ENCODE peak calls at places on chromosomes 4 and X, in ten cellular contexts. One of them, this sample, is unnamed.

GRCh38 chrX:109776432-109776831 is 43.4 kb upstream of the ACSL4 start:
- DNase-seq in mesothelial cell of epicardium: no peak
- DNase-seq in epithelial cell of esophagus: no peak
- DNase-seq in stimulated activated CD8-positive, alpha-beta memory T cell treated with anti-CD3 and anti-CD28 coated beads, Interleukin-4, amount 100 ng/mL, for 24 hours: no peak
- DNase-seq in AG08396: no peak
- DNase-seq in HS-5: no peak
- DNase-seq in HEK293T: no peak
- DNase-seq in PC-3: no peak
- DNase-seq in NAMALWA: no peak
- DNase-seq in activated CD8-positive, alpha-beta T cell treated with anti-CD3 and anti-CD28 coated beads for 36 hours: no peak
- DNase-seq in this sample: no peak

GRCh38 chrX:54495814-54496516 is at the start of gene FGD1:
- DNase-seq in mesothelial cell of epicardium: peak
- DNase-seq in epithelial cell of esophagus: peak
- DNase-seq in stimulated activated CD8-positive, alpha-beta memory T cell treated with anti-CD3 and anti-CD28 coated beads, Interleukin-4, amount 100 ng/mL, for 24 hours: peak
- DNase-seq in AG08396: peak
- DNase-seq in HS-5: no peak
- DNase-seq in HEK293T: peak
- DNase-seq in PC-3: peak
- DNase-seq in NAMALWA: no peak
- DNase-seq in activated CD8-positive, alpha-beta T cell treated with anti-CD3 and anti-CD28 coated beads for 36 hours: peak
- DNase-seq in this sample: peak

GRCh38 chr4:168475745-168476144 is 4.5 kb downstream of the DDX60L start:
- DNase-seq in mesothelial cell of epicardium: no peak
- DNase-seq in epithelial cell of esophagus: peak
- DNase-seq in stimulated activated CD8-positive, alpha-beta memory T cell treated with anti-CD3 and anti-CD28 coated beads, Interleukin-4, amount 100 ng/mL, for 24 hours: no peak
- DNase-seq in AG08396: no peak
- DNase-seq in HS-5: no peak
- DNase-seq in HEK293T: no peak
- DNase-seq in PC-3: peak
- DNase-seq in NAMALWA: no peak
- DNase-seq in activated CD8-positive, alpha-beta T cell treated with anti-CD3 and anti-CD28 coated beads for 36 hours: peak
- DNase-seq in this sample: no peak

GRCh38 chr4:7800410-7800809 is 139.3 kb downstream of the AFAP1 start:
- DNase-seq in mesothelial cell of epicardium: no peak
- DNase-seq in epithelial cell of esophagus: no peak
- DNase-seq in stimulated activated CD8-positive, alpha-beta memory T cell treated with anti-CD3 and anti-CD28 coated beads, Interleukin-4, amount 100 ng/mL, for 24 hours: no peak
- DNase-seq in AG08396: no peak
- DNase-seq in HS-5: no peak
- DNase-seq in HEK293T: no peak
- DNase-seq in PC-3: no peak
- DNase-seq in NAMALWA: no peak
- DNase-seq in activated CD8-positive, alpha-beta T cell treated with anti-CD3 and anti-CD28 coated beads for 36 hours: no peak
- DNase-seq in this sample: no peak

GRCh38 chrX:1493317-1493856 is 40.7 kb upstream of the ASMTL start:
- DNase-seq in mesothelial cell of epicardium: no peak
- DNase-seq in epithelial cell of esophagus: no peak
- DNase-seq in stimulated activated CD8-positive, alpha-beta memory T cell treated with anti-CD3 and anti-CD28 coated beads, Interleukin-4, amount 100 ng/mL, for 24 hours: no peak
- DNase-seq in AG08396: no peak
- DNase-seq in HS-5: no peak
- DNase-seq in HEK293T: no peak
- DNase-seq in PC-3: no peak
- DNase-seq in NAMALWA: no peak
- DNase-seq in activated CD8-positive, alpha-beta T cell treated with anti-CD3 and anti-CD28 coated beads for 36 hours: no peak
- DNase-seq in this sample: no peak

GRCh38 chr4:74544655-74545361 is 99.9 kb downstream of the AREG start:
- DNase-seq in mesothelial cell of epicardium: no peak
- DNase-seq in epithelial cell of esophagus: peak
- DNase-seq in stimulated activated CD8-positive, alpha-beta memory T cell treated with anti-CD3 and anti-CD28 coated beads, Interleukin-4, amount 100 ng/mL, for 24 hours: no peak
- DNase-seq in AG08396: no peak
- DNase-seq in HS-5: no peak
- DNase-seq in HEK293T: no peak
- DNase-seq in PC-3: no peak
- DNase-seq in NAMALWA: no peak
- DNase-seq in activated CD8-positive, alpha-beta T cell treated with anti-CD3 and anti-CD28 coated beads for 36 hours: no peak
- DNase-seq in this sample: peak

GRCh38 chr4:53617101-53617680 is 25.9 kb upstream of the LNX1 start:
- DNase-seq in mesothelial cell of epicardium: no peak
- DNase-seq in epithelial cell of esophagus: no peak
- DNase-seq in stimulated activated CD8-positive, alpha-beta memory T cell treated with anti-CD3 and anti-CD28 coated beads, Interleukin-4, amount 100 ng/mL, for 24 hours: no peak
- DNase-seq in AG08396: no peak
- DNase-seq in HS-5: no peak
- DNase-seq in HEK293T: no peak
- DNase-seq in PC-3: no peak
- DNase-seq in NAMALWA: no peak
- DNase-seq in activated CD8-positive, alpha-beta T cell treated with anti-CD3 and anti-CD28 coated beads for 36 hours: no peak
- DNase-seq in this sample: no peak

GRCh38 chr4:82432596-82432995 is 2.2 kb downstream of the ENOPH1 start:
- DNase-seq in mesothelial cell of epicardium: no peak
- DNase-seq in epithelial cell of esophagus: no peak
- DNase-seq in stimulated activated CD8-positive, alpha-beta memory T cell treated with anti-CD3 and anti-CD28 coated beads, Interleukin-4, amount 100 ng/mL, for 24 hours: no peak
- DNase-seq in AG08396: no peak
- DNase-seq in HS-5: no peak
- DNase-seq in HEK293T: no peak
- DNase-seq in PC-3: no peak
- DNase-seq in NAMALWA: no peak
- DNase-seq in activated CD8-positive, alpha-beta T cell treated with anti-CD3 and anti-CD28 coated beads for 36 hours: no peak
- DNase-seq in this sample: no peak

GRCh38 chr4:140125374-140125773 is 28.6 kb downstream of the MAML3 start:
- DNase-seq in mesothelial cell of epicardium: no peak
- DNase-seq in epithelial cell of esophagus: peak
- DNase-seq in stimulated activated CD8-positive, alpha-beta memory T cell treated with anti-CD3 and anti-CD28 coated beads, Interleukin-4, amount 100 ng/mL, for 24 hours: no peak
- DNase-seq in AG08396: no peak
- DNase-seq in HS-5: no peak
- DNase-seq in HEK293T: no peak
- DNase-seq in PC-3: peak
- DNase-seq in NAMALWA: no peak
- DNase-seq in activated CD8-positive, alpha-beta T cell treated with anti-CD3 and anti-CD28 coated beads for 36 hours: no peak
- DNase-seq in this sample: no peak

GRCh38 chr4:52711271-52711670 is 40.0 kb downstream of the ERVMER34-1 start:
- DNase-seq in mesothelial cell of epicardium: no peak
- DNase-seq in epithelial cell of esophagus: no peak
- DNase-seq in stimulated activated CD8-positive, alpha-beta memory T cell treated with anti-CD3 and anti-CD28 coated beads, Interleukin-4, amount 100 ng/mL, for 24 hours: no peak
- DNase-seq in AG08396: no peak
- DNase-seq in HS-5: no peak
- DNase-seq in HEK293T: no peak
- DNase-seq in PC-3: no peak
- DNase-seq in NAMALWA: no peak
- DNase-seq in activated CD8-positive, alpha-beta T cell treated with anti-CD3 and anti-CD28 coated beads for 36 hours: no peak
- DNase-seq in this sample: no peak

GRCh38 chr4:112765317-112765989 is 128.5 kb downstream of the LARP7 start:
- DNase-seq in mesothelial cell of epicardium: no peak
- DNase-seq in epithelial cell of esophagus: peak
- DNase-seq in stimulated activated CD8-positive, alpha-beta memory T cell treated with anti-CD3 and anti-CD28 coated beads, Interleukin-4, amount 100 ng/mL, for 24 hours: no peak
- DNase-seq in AG08396: peak
- DNase-seq in HS-5: no peak
- DNase-seq in HEK293T: peak
- DNase-seq in PC-3: peak
- DNase-seq in NAMALWA: peak
- DNase-seq in activated CD8-positive, alpha-beta T cell treated with anti-CD3 and anti-CD28 coated beads for 36 hours: peak
- DNase-seq in this sample: peak